ENCODE peak calls at places on chromosomes 7 and 10, in eight cellular contexts. L is AG20443; E is RWPE1; Y is activated gamma-delta T cell treated with anti-CD3 and anti-CD28 coated beads, Interleukin-2, amount 50 U/mL, for 16 hours; X is fibroblast of lung; W is activated T-helper 1 cell treated with anti-CD3 and anti-CD28 coated beads, Interleukin-12 subunit alpha, Interleukin-12 subunit beta, Interleukin-2, Interleukin-4 antibody, amounts not matched to agents 30 ng/mL and 10 ng/mL and 1 ng/mL, durations not matched to agents 14 hours and 24 hours and 36 hours; K is AG09319; F is CD4-positive, alpha-beta T cell. Z is an unnamed sample.

GRCh38 chr7:151366872-151367207 is 25.2 kb downstream of the NUB1 start:
- DNase-seq in K (peak), X (peak), W (no peak), Y (no peak), E (no peak), L (peak), F (no peak), Z (peak)

GRCh38 chr10:100516847-100517246 is 2.8 kb downstream of the SEC31B start:
- DNase-seq in E (no peak), L (peak), F (no peak), W (no peak), K (no peak), Y (no peak), X (no peak), Z (no peak)

GRCh38 chr7:46745700-46746090 is 824.6 kb upstream of the IGFBP3 start:
- DNase-seq in E (no peak), Y (no peak), X (peak), K (no peak), L (peak), F (no peak), W (no peak), Z (peak)

GRCh38 chr10:132497083-132497680 is 40.4 kb upstream of the INPP5A start:
- DNase-seq in W (no peak), Y (no peak), F (no peak), L (no peak), K (no peak), E (no peak), X (no peak), Z (no peak)

GRCh38 chr7:131045526-131045925 is 282.1 kb upstream of the MKLN1 start:
- DNase-seq in L (no peak), F (no peak), K (no peak), W (no peak), Y (no peak), E (no peak), X (no peak), Z (no peak)

GRCh38 chr7:150520145-150520544 is 5.5 kb downstream of the GIMAP7 start:
- DNase-seq in X (no peak), E (no peak), Y (no peak), K (no peak), F (peak), W (peak), L (no peak), Z (no peak)

GRCh38 chr10:80382989-80383388 is 25.4 kb upstream of the PRXL2A start:
- DNase-seq in Y (peak), L (peak), X (peak), F (peak), E (peak), K (no peak), W (peak), Z (peak)

GRCh38 chr7:151756076-151756731 is 120.7 kb downstream of the PRKAG2 start:
- DNase-seq in L (peak), X (peak), Y (peak), K (no peak), F (peak), W (peak), E (peak), Z (peak)

GRCh38 chr10:32622409-32622808 is 176.5 kb downstream of the CCDC7 start:
- DNase-seq in L (no peak), E (no peak), W (no peak), F (no peak), Y (no peak), K (no peak), X (no peak), Z (no peak)

GRCh38 chr10:88114368-88114767 is 250.9 kb downstream of the PTEN start:
- DNase-seq in E (peak), Y (no peak), X (peak), W (no peak), K (no peak), L (peak), F (no peak), Z (no peak)

GRCh38 chr7:44307301-44307900 is 18.0 kb downstream of the CAMK2B start:
- DNase-seq in L (peak), F (no peak), W (no peak), E (peak), K (peak), Y (no peak), X (peak), Z (peak)

GRCh38 chr10:128695326-128695725 is 569.1 kb upstream of the MKI67 start:
- DNase-seq in K (no peak), X (no peak), Y (no peak), E (no peak), W (no peak), L (no peak), F (no peak), Z (no peak)

GRCh38 chr10:131178956-131179355 is 132.6 kb downstream of the TCERG1L start:
- DNase-seq in X (no peak), Y (no peak), L (no peak), E (no peak), K (no peak), W (no peak), F (no peak), Z (no peak)

GRCh38 chr7:155009570-155010157 is 6.7 kb upstream of the PAXIP1 start:
- DNase-seq in Y (no peak), E (no peak), W (no peak), K (no peak), F (peak), L (no peak), X (no peak), Z (peak)

GRCh38 chr7:16934947-16935742 is 53.4 kb upstream of the AGR3 start:
- DNase-seq in E (no peak), L (peak), F (no peak), K (no peak), Y (no peak), X (peak), W (no peak), Z (peak)

GRCh38 chr7:8060241-8060640 is 91.6 kb downstream of the GLCCI1 start:
- DNase-seq in Y (no peak), X (no peak), K (no peak), W (no peak), F (no peak), E (no peak), L (no peak), Z (peak)

GRCh38 chr7:78130443-78131200 is 332.0 kb downstream of the PHTF2 start:
- DNase-seq in K (no peak), L (peak), X (no peak), F (no peak), E (no peak), Y (no peak), W (no peak), Z (peak)

GRCh38 chr10:29946953-29947700 is 112.3 kb downstream of the JCAD start:
- DNase-seq in K (peak), F (no peak), E (peak), X (peak), Y (no peak), L (peak), W (no peak), Z (peak)

Z was measured in AG10803.